ENCODE peak calls at places on chromosomes 5 and 9, in five cellular contexts. O, I, B, Q and R are unnamed samples.

GRCh38 chr5:74626386-74627222 is 13.9 kb downstream of the ENC1 start:
- DNase-seq in O (no peak), I (no peak), B (peak; percentile 60), Q (no peak), R (no peak)

GRCh38 chr9:13575558-13575957 is 296.1 kb upstream of the MPDZ start:
- DNase-seq in O (no peak), I (no peak), B (no peak), Q (no peak), R (peak; percentile 60)

GRCh38 chr5:159003045-159004030 is 96.4 kb downstream of the EBF1 start:
- DNase-seq in O (peak; percentile 37), I (no peak), B (no peak), Q (peak; percentile 38), R (no peak)

GRCh38 chr9:3887121-3887797 is 361.5 kb upstream of the RFX3 start:
- DNase-seq in O (no peak), I (no peak), B (peak; percentile 59), Q (no peak), R (no peak)

GRCh38 chr5:159331099-159331973 is 1.0 kb upstream of the IL12B start:
- DNase-seq in O (peak; percentile 19), I (peak; percentile 52), B (peak; percentile 64), Q (peak; percentile 31), R (no peak)

GRCh38 chr5:136040746-136041415 is 12.1 kb downstream of the TGFBI start:
- DNase-seq in O (no peak), I (no peak), B (no peak), Q (no peak), R (no peak)

GRCh38 chr5:97840643-97841042 is 657.6 kb upstream of the RIOK2 start:
- DNase-seq in O (peak; percentile 44), I (no peak), B (no peak), Q (no peak), R (no peak)

GRCh38 chr9:83204047-83204446 is 141.1 kb upstream of the RASEF start:
- DNase-seq in O (no peak), I (no peak), B (no peak), Q (no peak), R (no peak)

GRCh38 chr5:124628721-124629596 is 117.5 kb downstream of the ZNF608 start:
- DNase-seq in O (peak; percentile 99), I (no peak), B (peak; percentile 97), Q (peak; percentile 99), R (peak; percentile 88)

GRCh38 chr9:81832571-81833285 is 95.5 kb upstream of the SPATA31D4 start:
- DNase-seq in O (no peak), I (no peak), B (no peak), Q (peak; percentile 90), R (no peak)

GRCh38 chr9:92141144-92142129 is 26.2 kb upstream of the SPTLC1 start:
- DNase-seq in O (no peak), I (no peak), B (no peak), Q (peak; percentile 36), R (peak; percentile 54)

GRCh38 chr9:87558606-87559005 is 60.9 kb downstream of the DAPK1 start:
- DNase-seq in O (no peak), I (no peak), B (no peak), Q (no peak), R (no peak)

GRCh38 chr9:137685035-137685885 is 66.5 kb downstream of the EHMT1 start:
- DNase-seq in O (peak; percentile 90), I (no peak), B (no peak), Q (no peak), R (no peak)

GRCh38 chr9:93578844-93579243 is 2.5 kb downstream of the PHF2 start:
- DNase-seq in O (no peak), I (no peak), B (no peak), Q (no peak), R (no peak)

GRCh38 chr9:130847306-130848217 is 12.5 kb downstream of the ABL1 start:
- DNase-seq in O (peak; percentile 100), I (no peak), B (peak; percentile 91), Q (peak; percentile 99), R (no peak)

GRCh38 chr9:36023260-36024048 is 13.3 kb upstream of the RECK start:
- DNase-seq in O (peak; percentile 78), I (peak; percentile 57), B (peak; percentile 83), Q (peak; percentile 61), R (peak; percentile 89)

GRCh38 chr5:172185096-172185461 is 2.9 kb downstream of the STK10 start:
- DNase-seq in O (no peak), I (no peak), B (no peak), Q (no peak), R (no peak)

GRCh38 chr5:56633950-56634349 is 181.4 kb upstream of the MAP3K1 start:
- DNase-seq in O (peak; percentile 67), I (no peak), B (no peak), Q (no peak), R (no peak)

GRCh38 chr5:44833249-44833648 is 24.5 kb downstream of the MRPS30 start:
- DNase-seq in O (no peak), I (no peak), B (no peak), Q (no peak), R (no peak)

GRCh38 chr9:114210691-114211276 is 55.4 kb downstream of the COL27A1 start:
- DNase-seq in O (no peak), I (no peak), B (no peak), Q (no peak), R (no peak)

GRCh38 chr9:107019216-107019615 is 156.2 kb downstream of the ZNF462 start:
- DNase-seq in O (peak; percentile 64), I (no peak), B (no peak), Q (peak; percentile 76), R (no peak)

GRCh38 chr5:39427225-39427624 is 2.4 kb upstream of the DAB2 start:
- DNase-seq in O (peak; percentile 66), I (no peak), B (no peak), Q (peak; percentile 23), R (no peak)

GRCh38 chr9:84708400-84708799 is 38.9 kb downstream of the NTRK2 start:
- DNase-seq in O (no peak), I (no peak), B (no peak), Q (no peak), R (no peak)

GRCh38 chr5:157269165-157269671 is 3.3 kb downstream of the CYFIP2 start:
- DNase-seq in O (no peak), I (no peak), B (peak; percentile 84), Q (no peak), R (peak; percentile 97)

GRCh38 chr9:127852829-127853228 is 1.6 kb downstream of the ENG start:
- DNase-seq in O (no peak), I (no peak), B (no peak), Q (no peak), R (no peak)

GRCh38 chr5:36492998-36493655 is 113.3 kb upstream of the SLC1A3 start:
- DNase-seq in O (peak; percentile 38), I (no peak), B (no peak), Q (no peak), R (no peak)

GRCh38 chr9:32344551-32345182 is 39.8 kb upstream of the ACO1 start:
- DNase-seq in O (peak; percentile 11), I (no peak), B (peak; percentile 94), Q (peak; percentile 34), R (peak; percentile 44)

GRCh38 chr5:139680368-139681111 is 32.4 kb downstream of the CXXC5 start:
- DNase-seq in O (no peak), I (no peak), B (no peak), Q (no peak), R (no peak)
- H4K8ac ChIP-seq in O (no peak overlapping the region), I (no peak overlapping the region), B (no peak overlapping the region), Q (no peak overlapping the region), R (no peak overlapping the region)

DNA sequence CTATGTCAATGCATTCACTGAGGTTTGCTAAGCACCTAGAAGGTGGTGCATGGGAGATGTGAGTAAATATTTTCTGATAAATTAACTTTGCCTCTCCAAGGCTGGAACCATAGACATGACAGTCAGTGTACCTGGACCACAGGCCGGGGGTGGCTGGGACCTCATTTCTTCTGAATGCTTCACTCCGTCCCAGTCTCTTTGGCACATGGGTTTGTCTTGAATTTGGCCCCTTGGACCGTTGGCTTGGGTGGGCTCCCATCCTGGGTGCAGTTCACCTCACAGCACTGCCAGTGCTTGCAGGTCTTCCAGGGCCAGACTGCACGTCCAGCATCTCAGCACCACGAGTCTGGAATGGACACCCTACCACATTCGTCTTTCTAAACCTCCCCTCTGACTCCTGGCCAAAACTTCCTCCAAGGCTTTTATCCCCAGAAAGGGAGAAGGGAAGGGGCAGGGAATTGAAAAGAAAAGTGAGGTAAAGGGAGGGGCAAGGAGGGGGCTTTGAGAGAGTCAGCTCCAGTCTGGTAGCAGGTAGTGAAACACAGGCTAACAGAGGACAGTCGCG is 267.8 kb downstream of the MED10 start:
- DNase-seq in O (no peak), I (no peak), B (no peak), Q (no peak), R (no peak)
- H4K8ac ChIP-seq in O (no peak overlapping the region), I (no peak overlapping the region), B (no peak overlapping the region), Q (no peak overlapping the region), R (no peak overlapping the region)

GRCh38 chr9:94783928-94784327 is 57.4 kb downstream of the AOPEP start:
- DNase-seq in O (no peak), I (no peak), B (no peak), Q (no peak), R (no peak)

GRCh38 chr9:94785211-94786169 is 59.0 kb downstream of the AOPEP start:
- DNase-seq in O (no peak), I (no peak), B (no peak), Q (no peak), R (no peak)

GRCh38 chr9:94782367-94783120 is 56.0 kb downstream of the AOPEP start:
- DNase-seq in O (peak; percentile 83), I (no peak), B (no peak), Q (no peak), R (no peak)

GRCh38 chr9:94780516-94780950 is 54.0 kb downstream of the AOPEP start:
- DNase-seq in O (no peak), I (no peak), B (no peak), Q (no peak), R (peak; percentile 24)

GRCh38 chr9:94783121-94783664 is 56.7 kb downstream of the AOPEP start:
- DNase-seq in O (peak; percentile 87), I (peak; percentile 58), B (peak; percentile 93), Q (peak; percentile 84), R (peak; percentile 92)
- H4K8ac ChIP-seq in O (peak overlapping the region; percentile 89), I (no peak overlapping the region), B (no peak overlapping the region), Q (peak overlapping the region; percentile 57), R (no peak overlapping the region)

GRCh38 chr9:89407070-89407469 is 88.8 kb downstream of the SECISBP2 start:
- DNase-seq in O (no peak), I (no peak), B (no peak), Q (no peak), R (no peak)

GRCh38 chr9:89400398-89401116 is 82.3 kb downstream of the SECISBP2 start:
- DNase-seq in O (no peak), I (no peak), B (no peak), Q (no peak), R (peak; percentile 12)

GRCh38 chr9:89404074-89404473 is 85.8 kb downstream of the SECISBP2 start:
- DNase-seq in O (no peak), I (no peak), B (no peak), Q (no peak), R (no peak)

GRCh38 chr9:89405832-89406231 is 87.5 kb downstream of the SECISBP2 start:
- DNase-seq in O (no peak), I (no peak), B (no peak), Q (no peak), R (no peak)

GRCh38 chr9:89402695-89403427 is 84.6 kb downstream of the SECISBP2 start:
- DNase-seq in O (no peak), I (no peak), B (no peak), Q (no peak), R (no peak)
- H4K8ac ChIP-seq in O (no peak overlapping the region), I (no peak overlapping the region), B (no peak overlapping the region), Q (no peak overlapping the region), R (no peak overlapping the region)

GRCh38 chr5:130065617-130066016 is 161.4 kb downstream of the CHSY3 start:
- DNase-seq in O (no peak), I (no peak), B (no peak), Q (no peak), R (no peak)
- H4K8ac ChIP-seq in O (no peak overlapping the region), I (no peak overlapping the region), B (no peak overlapping the region), Q (no peak overlapping the region), R (no peak overlapping the region)

GRCh38 chr5:128538249-128539037 is 398 bp upstream of the FBN2 start:
- DNase-seq in O (peak; percentile 80), I (peak; percentile 91), B (peak; percentile 99), Q (peak; percentile 86), R (peak; percentile 56)
- H4K8ac ChIP-seq in O (peak overlapping the region; percentile 79), I (no peak overlapping the region), B (no peak overlapping the region), Q (peak overlapping the region; percentile 63), R (peak overlapping the region; percentile 59)